ENCODE peak calls at places on chromosomes 3 and 15, in four cellular contexts. K is CD8-positive, alpha-beta T cell; D is pancreas; S is cardiac muscle cell. H is an unnamed sample.

GRCh38 chr3:149273096-149273751 is 51.6 kb upstream of the CP start:
- DNase-seq in K (no peak), D (no peak), S (peak; percentile 76), H (no peak)

GRCh38 chr15:88982304-88982945 is 69.2 kb upstream of the MFGE8 start:
- DNase-seq in K (no peak), D (no peak), S (no peak), H (no peak)

GRCh38 chr3:114144909-114145688 is 33.8 kb downstream of the DRD3 start:
- DNase-seq in K (no peak), D (no peak), S (no peak), H (no peak)

GRCh38 chr15:100788080-100788730 is 91.4 kb upstream of the ALDH1A3 start:
- DNase-seq in K (no peak), D (no peak), S (no peak), H (no peak)

GRCh38 chr3:138348107-138348949 is at the start of gene MRAS:
- DNase-seq in K (no peak), D (peak; percentile 87), S (peak; percentile 97), H (no peak)

GRCh38 chr15:67731112-67731761 is 94.1 kb upstream of the SKOR1 start:
- DNase-seq in K (no peak), D (no peak), S (no peak), H (no peak)

GRCh38 chr3:140359198-140359995 is 318.5 kb upstream of the TRIM42 start:
- DNase-seq in K (no peak), D (no peak), S (no peak), H (no peak)

GRCh38 chr15:66294932-66295235 is 1.5 kb downstream of the DIS3L start:
- DNase-seq in K (no peak), D (no peak), S (no peak), H (no peak)

GRCh38 chr3:100136921-100137320 is 22.6 kb upstream of the FILIP1L start:
- DNase-seq in K (no peak), D (no peak), S (no peak), H (no peak)

GRCh38 chr3:143826296-143826695 is 22.0 kb downstream of the SLC9A9 start:
- DNase-seq in K (no peak), D (no peak), S (no peak), H (no peak)

GRCh38 chr3:57837686-57838085 is 81.6 kb downstream of the SLMAP start:
- DNase-seq in K (no peak), D (no peak), S (no peak), H (no peak)

GRCh38 chr15:93209690-93210425 is 120.8 kb upstream of the RGMA start:
- DNase-seq in K (no peak), D (no peak), S (no peak), H (no peak)

GRCh38 chr15:38389924-38390542 is 63.9 kb upstream of the FAM98B start:
- DNase-seq in K (peak; percentile 48), D (peak; percentile 54), S (peak; percentile 63), H (peak; percentile 31)

GRCh38 chr3:84547207-84547606 is 411.6 kb upstream of the CADM2 start:
- DNase-seq in K (no peak), D (no peak), S (no peak), H (no peak)

GRCh38 chr3:48919215-48920138 is 835 bp downstream of the ARIH2 start:
- DNase-seq in K (peak; percentile 75), D (peak; percentile 81), S (peak; percentile 44), H (peak; percentile 15)

GRCh38 chr15:95987886-95988573 is 342.5 kb upstream of the NR2F2 start:
- DNase-seq in K (no peak), D (no peak), S (no peak), H (no peak)

GRCh38 chr3:96548073-96548472 is 266.3 kb upstream of the EPHA6 start:
- DNase-seq in K (no peak), D (no peak), S (no peak), H (no peak)

GRCh38 chr15:101490922-101491738 is 1.6 kb upstream of the PCSK6 start:
- DNase-seq in K (no peak), D (no peak), S (no peak), H (no peak)

GRCh38 chr3:115062412-115062956 is 84.6 kb downstream of the ZBTB20 start:
- DNase-seq in K (no peak), D (no peak), S (no peak), H (no peak)

GRCh38 chr3:46411271-46411670 is 4.2 kb downstream of the CCRL2 start:
- DNase-seq in K (no peak), D (no peak), S (no peak), H (no peak)

GRCh38 chr3:105369501-105370371 is 3.0 kb downstream of the ALCAM start:
- DNase-seq in K (peak; percentile 34), D (peak; percentile 86), S (peak; percentile 75), H (peak; percentile 8)

GRCh38 chr3:129665024-129665768 is 58.7 kb upstream of the PLXND1 start:
- DNase-seq in K (no peak), D (no peak), S (no peak), H (no peak)

GRCh38 chr3:10008588-10009344 is 17.5 kb upstream of the FANCD2 start:
- DNase-seq in K (peak; percentile 78), D (peak; percentile 95), S (peak; percentile 89), H (peak; percentile 80)

GRCh38 chr15:79075256-79075655 is 15.3 kb downstream of the RASGRF1 start:
- DNase-seq in K (no peak), D (no peak), S (no peak), H (no peak)

GRCh38 chr15:63374686-63375520 is 6.7 kb downstream of the CA12 start:
- DNase-seq in K (no peak), D (no peak), S (peak; percentile 48), H (no peak)

GRCh38 chr3:147384210-147385058 is 21.9 kb downstream of the ZIC4 start:
- DNase-seq in K (no peak), D (peak; percentile 28), S (no peak), H (no peak)

GRCh38 chr3:15768421-15769255 is 29.1 kb downstream of the ANKRD28 start:
- DNase-seq in K (no peak), D (no peak), S (no peak), H (no peak)

GRCh38 chr15:63288778-63289378 is 11.5 kb downstream of the APH1B start:
- DNase-seq in K (no peak), D (no peak), S (peak; percentile 54), H (no peak)

GRCh38 chr3:142003291-142003690 is 126.8 kb downstream of the ATP1B3 start:
- DNase-seq in K (no peak), D (no peak), S (no peak), H (no peak)

GRCh38 chr3:106115557-106115956 is 246.7 kb upstream of the CBLB start:
- DNase-seq in K (no peak), D (no peak), S (no peak), H (no peak)

GRCh38 chr15:58593870-58594269 is 155.6 kb downstream of the ADAM10 start:
- DNase-seq in K (no peak), D (no peak), S (no peak), H (no peak)

GRCh38 chr3:188916934-188917391 is 254.8 kb upstream of the TPRG1 start:
- DNase-seq in K (no peak), D (no peak), S (no peak), H (no peak)
- TF ChIP-seq CTCF in K (no peak), D (no peak), S (no peak), H (no peak)

GRCh38 chr15:81098884-81099601 is 35.0 kb upstream of the CFAP161 start:
- DNase-seq in K (no peak), D (no peak), S (no peak), H (no peak)
- H3K27ac ChIP-seq in K (no peak overlapping the region), D (no peak overlapping the region), S (no peak overlapping the region), H (no peak overlapping the region)

DNA sequence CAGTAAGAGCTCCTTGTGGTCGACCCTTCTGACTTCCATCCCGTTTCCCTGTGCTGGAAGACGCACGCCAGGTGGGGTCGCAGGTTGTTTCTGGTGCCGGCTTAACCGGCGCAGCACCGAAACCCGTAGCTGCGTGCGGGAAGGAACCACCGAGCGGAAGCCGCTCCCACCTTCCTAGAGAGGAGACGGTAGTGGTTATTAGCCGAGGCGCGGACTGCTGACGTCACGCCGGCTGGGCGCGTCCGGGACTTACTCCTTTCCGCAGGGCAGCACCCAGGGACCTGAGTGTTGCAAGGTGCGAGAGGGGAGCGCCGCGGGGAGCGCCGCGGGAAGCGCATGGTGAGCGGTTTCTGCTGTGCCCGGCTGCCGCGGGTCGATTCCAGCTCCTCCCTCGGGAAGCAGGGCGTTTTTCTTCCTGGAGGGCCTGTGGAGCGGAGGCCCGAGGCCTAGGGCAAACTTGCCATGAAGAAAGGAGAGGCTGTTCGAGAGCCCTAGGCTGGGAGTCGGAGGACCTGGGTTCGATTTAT is at the start of gene ZNF501:
- DNase-seq in K (peak; percentile 89), D (peak; percentile 98), S (peak; percentile 93), H (peak; percentile 62)
- H3K9me3 ChIP-seq in K (peaks cover 25% of the 10 kb centered on the region), D (no peaks in the 10 kb centered on the region), S (no peaks in the 10 kb centered on the region), H (peaks cover 67% of the 10 kb centered on the region)

DNA sequence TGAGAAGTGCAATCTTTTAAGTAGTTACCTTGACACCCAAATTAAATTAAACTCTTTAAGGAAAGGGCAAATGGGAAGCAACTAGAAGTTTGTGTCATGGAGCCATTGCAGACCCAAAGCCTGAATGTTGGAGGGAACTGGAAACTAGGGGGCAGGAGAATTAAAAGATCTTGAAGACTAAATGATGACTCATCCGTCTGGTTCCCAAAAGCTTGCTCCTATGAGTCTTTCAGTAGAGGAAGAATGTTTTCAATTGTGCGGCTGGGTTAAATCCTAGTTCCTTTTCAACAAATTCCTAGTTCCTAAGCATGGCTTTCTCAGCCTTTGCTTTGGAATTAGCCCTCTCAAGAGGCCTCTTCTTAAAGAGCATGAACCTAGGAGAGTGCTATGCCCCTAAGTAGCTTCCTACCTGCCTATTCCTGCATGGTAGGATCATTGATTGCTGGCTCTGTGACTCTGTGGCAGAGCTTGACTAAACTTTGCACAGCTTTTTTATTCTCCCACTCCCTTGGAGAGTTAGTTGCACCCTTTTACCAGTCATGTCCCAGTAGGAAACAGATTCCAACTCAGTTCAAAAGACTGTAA is 17.7 kb downstream of the CLEC3B start:
- DNase-seq in K (no peak), D (no peak), S (no peak), H (no peak)
- TF ChIP-seq CTCF in K (no peak), D (no peak), S (peak; percentile 32), H (no peak)

DNA sequence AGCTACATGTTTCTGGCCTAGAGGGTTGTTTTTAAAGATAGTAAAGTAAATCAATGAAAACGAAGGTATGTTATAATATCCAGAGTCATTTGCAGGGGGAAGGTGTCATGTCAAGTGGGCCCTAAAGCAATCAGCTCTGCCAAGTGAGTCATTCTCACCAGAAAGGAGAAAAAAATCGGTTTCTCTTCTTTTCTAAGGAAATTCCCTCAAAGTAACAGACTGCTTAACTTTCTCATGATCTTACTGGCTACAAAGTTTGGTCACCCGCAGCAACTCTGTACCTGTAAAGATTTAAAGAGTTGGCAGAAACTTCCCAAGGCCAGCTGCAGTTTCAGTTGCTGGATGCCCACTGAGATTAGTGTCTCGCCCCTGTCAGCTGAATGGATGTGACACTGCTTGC is 5.5 kb upstream of the FSIP1 start:
- DNase-seq in K (no peak), D (no peak), S (no peak), H (no peak)
- H3K27ac ChIP-seq in K (no peak overlapping the region), D (no peak overlapping the region), S (no peak overlapping the region), H (no peak overlapping the region)

GRCh38 chr3:177673105-177673804 is 476.0 kb upstream of the TBL1XR1 start:
- DNase-seq in K (no peak), D (no peak), S (no peak), H (no peak)
- H3K9me3 ChIP-seq in K (no peaks in the 10 kb centered on the region), D (no peaks in the 10 kb centered on the region), S (no peaks in the 10 kb centered on the region), H (no peaks in the 10 kb centered on the region)

DNA sequence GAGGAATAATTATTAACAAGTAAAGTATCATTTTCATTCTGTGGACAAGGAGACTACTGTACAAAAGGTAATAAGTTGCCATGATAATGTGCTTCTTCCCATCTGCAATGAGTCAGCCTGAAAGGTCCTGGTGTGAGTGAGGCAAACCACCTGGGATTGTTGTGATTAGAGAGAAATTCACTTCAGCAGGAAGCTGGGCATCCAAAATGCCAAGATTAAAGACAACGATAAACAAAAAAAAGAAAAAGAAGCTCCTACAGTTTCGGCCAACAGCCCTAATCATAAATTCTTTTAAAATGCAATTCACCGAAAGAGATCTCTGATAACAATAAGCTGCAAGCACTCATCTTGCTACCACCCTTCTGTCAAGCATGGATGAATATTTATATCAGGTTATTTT is 507.8 kb downstream of the TUSC7 start:
- DNase-seq in K (no peak), D (no peak), S (no peak), H (no peak)
- TF ChIP-seq CTCF in K (no peak), D (no peak), S (no peak), H (no peak)

H was measured in CD4-positive, alpha-beta T cell.